ENCODE peak calls at places on chromosomes 4 and X, in four cellular contexts. J, X, Q and U are unnamed samples. For H3K36me3, the result is how much of the 10 kb centered on the place peaks cover.

GRCh38 chr4:166121897-166122296 is 248.9 kb downstream of the TLL1 start:
- DNase-seq in Q (no peak), J (no peak), X (no peak), U (no peak)

GRCh38 chr4:121270384-121270783 is 106.3 kb upstream of the TNIP3 start:
- DNase-seq in Q (no peak), J (no peak), X (no peak), U (no peak)

GRCh38 chr4:40998680-40999358 is 215.5 kb downstream of the APBB2 start:
- DNase-seq in J (no peak), X (no peak), Q (no peak), U (no peak)

GRCh38 chr4:74109116-74109791 is 10.3 kb upstream of the CXCL2 start:
- DNase-seq in X (no peak), J (peak), Q (peak), U (no peak)

GRCh38 chr4:40687676-40688389 is 58.2 kb upstream of the RBM47 start:
- DNase-seq in Q (no peak), X (no peak), J (no peak), U (no peak)

GRCh38 chr4:173736840-173737239 is 206.8 kb upstream of the HAND2 start:
- DNase-seq in J (no peak), X (no peak), Q (no peak), U (no peak)

GRCh38 chr4:150217192-150217591 is 138.9 kb downstream of the DCLK2 start:
- DNase-seq in Q (no peak), X (no peak), J (no peak), U (no peak)

GRCh38 chrX:154980330-154981115 is 42.0 kb downstream of the F8 start:
- DNase-seq in Q (peak), X (peak), J (peak), U (no peak)

GRCh38 chrX:68440940-68441339 is 7.6 kb upstream of the OPHN1 start:
- DNase-seq in X (no peak), J (peak), Q (peak), U (no peak)

GRCh38 chr4:62408467-62408866 is 1208.3 kb downstream of the ADGRL3 start:
- DNase-seq in J (no peak), Q (no peak), X (no peak), U (no peak)

GRCh38 chrX:15600745-15601144 is at the start of gene ACE2:
- DNase-seq in X (no peak), Q (no peak), J (no peak), U (no peak)

GRCh38 chr4:156248921-156249320 is 295.3 kb upstream of the CTSO start:
- DNase-seq in J (no peak), Q (no peak), X (no peak), U (no peak)

GRCh38 chrX:53587795-53588194 is 98.7 kb downstream of the HUWE1 start:
- DNase-seq in J (no peak), Q (no peak), X (no peak), U (no peak)

GRCh38 chrX:150268839-150269238 is 94.3 kb upstream of the MAMLD1 start:
- DNase-seq in Q (no peak), X (no peak), J (no peak), U (no peak)

GRCh38 chr4:67397931-67398330 is 147.4 kb downstream of the CENPC start:
- DNase-seq in Q (no peak), X (no peak), J (no peak), U (no peak)

GRCh38 chr4:20074450-20074849 is 177.3 kb upstream of the SLIT2 start:
- DNase-seq in J (no peak), Q (no peak), X (no peak), U (no peak)

GRCh38 chr4:145766273-145766672 is 86.3 kb downstream of the C4orf51 start:
- DNase-seq in J (no peak), X (no peak), Q (no peak), U (no peak)

GRCh38 chr4:153018716-153019115 is 82.6 kb downstream of the FHDC1 start:
- DNase-seq in Q (no peak), J (no peak), X (no peak), U (no peak)

GRCh38 chr4:112075129-112075753 is 70.0 kb upstream of the FAM241A start:
- DNase-seq in X (no peak), J (peak), Q (no peak), U (no peak)

GRCh38 chr4:173257732-173258717 is 76.1 kb downstream of the HMGB2 start:
- DNase-seq in Q (no peak), J (peak), X (peak), U (no peak)

GRCh38 chr4:55951191-55951922 is 2.6 kb downstream of the CEP135 start:
- DNase-seq in X (no peak), J (no peak), Q (no peak), U (no peak)
- H3K36me3 ChIP-seq in X (under half), J (under half), Q (under half), U (under half)

DNA sequence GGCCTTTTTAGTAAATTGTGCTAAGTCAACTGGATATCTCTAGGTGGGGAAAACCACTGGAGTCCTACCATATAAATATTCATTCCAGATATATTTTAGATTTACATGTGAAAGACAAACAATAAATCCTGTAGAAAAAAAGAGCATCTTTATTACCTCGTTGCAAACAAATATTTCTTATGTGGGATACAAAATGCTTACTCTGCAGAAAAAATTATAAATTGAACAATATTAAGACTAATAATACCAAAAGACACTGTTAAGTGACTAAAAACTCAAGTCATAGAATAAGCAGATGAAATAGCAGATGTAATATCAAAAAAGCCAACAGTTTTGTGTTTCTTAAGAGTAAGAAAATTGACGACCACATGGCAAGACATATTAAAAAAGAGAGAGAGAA is 43.8 kb downstream of the SULT1B1 start:
- DNase-seq in Q (no peak), X (no peak), J (no peak), U (no peak)
- H3K36me3 ChIP-seq in Q (under half), X (under half), J (under half), U (under half)

GRCh38 chr4:8574796-8575370 is 5.3 kb upstream of the GPR78 start:
- DNase-seq in Q (no peak), X (no peak), J (no peak), U (no peak)
- H3K36me3 ChIP-seq in Q (under half), X (under half), J (under half), U (under half)

GRCh38 chr4:73087871-73088270 is 18.4 kb upstream of the COX18 start:
- DNase-seq in Q (no peak), X (no peak), J (no peak), U (no peak)
- H3K36me3 ChIP-seq in Q (under half), X (under half), J (half or more), U (half or more)

DNA sequence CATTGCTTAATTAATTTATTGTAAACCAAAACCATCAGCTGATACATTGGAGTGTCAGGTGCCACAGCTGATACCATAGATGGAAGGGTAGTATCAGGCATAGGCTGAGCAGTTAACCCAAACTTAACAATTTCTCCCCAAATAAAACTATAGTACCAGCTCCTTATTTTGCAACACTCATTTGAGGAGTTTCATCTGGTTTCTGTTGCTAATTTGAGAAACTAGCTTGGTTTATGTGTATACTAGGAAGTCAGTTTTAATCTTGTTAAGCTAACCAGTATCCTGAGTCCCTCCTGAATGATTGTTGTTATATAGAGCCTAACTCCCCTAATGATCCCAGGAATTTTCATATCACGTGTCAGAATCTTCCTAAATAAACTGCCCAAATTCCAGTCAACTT is 12.7 kb downstream of the DCAF16 start:
- DNase-seq in Q (no peak), J (no peak), X (no peak), U (no peak)
- H3K36me3 ChIP-seq in Q (under half), J (under half), X (under half), U (under half)

DNA sequence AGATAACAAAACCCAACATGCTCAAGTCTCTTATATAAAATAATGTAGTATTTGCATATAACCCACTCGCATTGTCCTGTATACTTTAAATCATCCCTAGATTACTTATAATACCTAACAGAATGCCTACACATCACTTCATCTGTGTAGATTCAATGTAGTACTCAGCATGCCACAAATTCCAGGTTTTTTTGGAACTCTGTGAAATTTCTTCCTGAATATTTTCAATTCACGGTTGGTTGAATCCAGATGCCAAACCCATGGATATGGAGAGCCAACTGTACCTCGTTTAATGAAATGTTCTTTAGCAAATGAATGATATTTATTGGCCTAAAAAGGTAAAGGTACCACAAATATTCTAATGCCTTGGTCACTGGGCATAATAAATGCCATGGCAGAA is 24.8 kb downstream of the CCNI start:
- DNase-seq in J (no peak), X (no peak), Q (no peak), U (no peak)
- H3K36me3 ChIP-seq in J (half or more), X (under half), Q (half or more), U (under half)

GRCh38 chr4:1945912-1946311 is 62.9 kb downstream of the NELFA start:
- DNase-seq in X (no peak), Q (no peak), J (no peak), U (no peak)
- H3K36me3 ChIP-seq in X (under half), Q (under half), J (under half), U (under half)